ENCODE peak calls at places on chromosome 15, in ten cellular contexts. One of them, this sample, is unnamed.

GRCh38 chr15:92123848-92124631 is 269.6 kb upstream of the ST8SIA2 start:
- DNase-seq in endothelial cell: no peak
- DNase-seq in kidney epithelial cell: no peak
- DNase-seq in cardiac fibroblast: no peak
- DNase-seq in AG04450: no peak
- DNase-seq in activated B cell treated with CpG ODN at 0.5 μM for 24 hours: no peak
- DNase-seq in upper lobe of right lung: no peak
- DNase-seq in natural killer cell: no peak
- DNase-seq in Calu3: no peak
- DNase-seq in AG04449: no peak
- DNase-seq in this sample: no peak

GRCh38 chr15:41417418-41417811 is 520 bp downstream of the RTF1 start:
- DNase-seq in endothelial cell: no peak
- DNase-seq in kidney epithelial cell: no peak
- DNase-seq in cardiac fibroblast: peak; percentile 31
- DNase-seq in AG04450: no peak
- DNase-seq in activated B cell treated with CpG ODN at 0.5 μM for 24 hours: no peak
- DNase-seq in upper lobe of right lung: no peak
- DNase-seq in natural killer cell: no peak
- DNase-seq in Calu3: no peak
- DNase-seq in AG04449: no peak
- DNase-seq in this sample: no peak

GRCh38 chr15:25862469-25863066 is 559 bp downstream of the ATP10A start:
- DNase-seq in endothelial cell: no peak
- DNase-seq in kidney epithelial cell: no peak
- DNase-seq in cardiac fibroblast: peak; percentile 26
- DNase-seq in AG04450: no peak
- DNase-seq in activated B cell treated with CpG ODN at 0.5 μM for 24 hours: no peak
- DNase-seq in upper lobe of right lung: peak; percentile 83
- DNase-seq in natural killer cell: peak; percentile 43
- DNase-seq in Calu3: peak; percentile 23
- DNase-seq in AG04449: no peak
- DNase-seq in this sample: no peak

GRCh38 chr15:48242015-48242414 is 35.9 kb downstream of the SLC12A1 start:
- DNase-seq in endothelial cell: no peak
- DNase-seq in kidney epithelial cell: no peak
- DNase-seq in cardiac fibroblast: no peak
- DNase-seq in AG04450: no peak
- DNase-seq in activated B cell treated with CpG ODN at 0.5 μM for 24 hours: no peak
- DNase-seq in upper lobe of right lung: no peak
- DNase-seq in natural killer cell: no peak
- DNase-seq in Calu3: no peak
- DNase-seq in AG04449: no peak
- DNase-seq in this sample: no peak

GRCh38 chr15:83734487-83734886 is 80.6 kb downstream of the ADAMTSL3 start:
- DNase-seq in endothelial cell: peak; percentile 50
- DNase-seq in kidney epithelial cell: no peak
- DNase-seq in cardiac fibroblast: peak; percentile 18
- DNase-seq in AG04450: no peak
- DNase-seq in activated B cell treated with CpG ODN at 0.5 μM for 24 hours: no peak
- DNase-seq in upper lobe of right lung: no peak
- DNase-seq in natural killer cell: no peak
- DNase-seq in Calu3: peak; percentile 63
- DNase-seq in AG04449: no peak
- DNase-seq in this sample: no peak

GRCh38 chr15:71564217-71564616 is 246.1 kb upstream of the NR2E3 start:
- DNase-seq in endothelial cell: no peak
- DNase-seq in kidney epithelial cell: no peak
- DNase-seq in cardiac fibroblast: no peak
- DNase-seq in AG04450: no peak
- DNase-seq in activated B cell treated with CpG ODN at 0.5 μM for 24 hours: no peak
- DNase-seq in upper lobe of right lung: no peak
- DNase-seq in natural killer cell: no peak
- DNase-seq in Calu3: no peak
- DNase-seq in AG04449: no peak
- DNase-seq in this sample: no peak

GRCh38 chr15:76057332-76058000 is 2.3 kb upstream of the TMEM266 start:
- DNase-seq in endothelial cell: peak; percentile 40
- DNase-seq in kidney epithelial cell: no peak
- DNase-seq in cardiac fibroblast: peak; percentile 59
- DNase-seq in AG04450: no peak
- DNase-seq in activated B cell treated with CpG ODN at 0.5 μM for 24 hours: no peak
- DNase-seq in upper lobe of right lung: no peak
- DNase-seq in natural killer cell: no peak
- DNase-seq in Calu3: peak; percentile 57
- DNase-seq in AG04449: no peak
- DNase-seq in this sample: peak; percentile 2

GRCh38 chr15:69292826-69293420 is 5.8 kb upstream of the PAQR5 start:
- DNase-seq in endothelial cell: no peak
- DNase-seq in kidney epithelial cell: no peak
- DNase-seq in cardiac fibroblast: no peak
- DNase-seq in AG04450: no peak
- DNase-seq in activated B cell treated with CpG ODN at 0.5 μM for 24 hours: no peak
- DNase-seq in upper lobe of right lung: no peak
- DNase-seq in natural killer cell: no peak
- DNase-seq in Calu3: no peak
- DNase-seq in AG04449: no peak
- DNase-seq in this sample: no peak

GRCh38 chr15:32029862-32030781 is at the start of gene CHRNA7:
- DNase-seq in endothelial cell: peak; percentile 72
- DNase-seq in kidney epithelial cell: no peak
- DNase-seq in cardiac fibroblast: peak; percentile 21
- DNase-seq in AG04450: no peak
- DNase-seq in activated B cell treated with CpG ODN at 0.5 μM for 24 hours: no peak
- DNase-seq in upper lobe of right lung: peak; percentile 86
- DNase-seq in natural killer cell: no peak
- DNase-seq in Calu3: peak; percentile 55
- DNase-seq in AG04449: no peak
- DNase-seq in this sample: no peak

GRCh38 chr15:40290540-40291087 is 7.8 kb upstream of the ANKRD63 start:
- DNase-seq in endothelial cell: no peak
- DNase-seq in kidney epithelial cell: no peak
- DNase-seq in cardiac fibroblast: peak; percentile 17
- DNase-seq in AG04450: no peak
- DNase-seq in activated B cell treated with CpG ODN at 0.5 μM for 24 hours: no peak
- DNase-seq in upper lobe of right lung: no peak
- DNase-seq in natural killer cell: no peak
- DNase-seq in Calu3: no peak
- DNase-seq in AG04449: no peak
- DNase-seq in this sample: no peak

GRCh38 chr15:40286794-40287193 is 3.9 kb upstream of the ANKRD63 start:
- DNase-seq in endothelial cell: no peak
- DNase-seq in kidney epithelial cell: no peak
- DNase-seq in cardiac fibroblast: no peak
- DNase-seq in AG04450: no peak
- DNase-seq in activated B cell treated with CpG ODN at 0.5 μM for 24 hours: no peak
- DNase-seq in upper lobe of right lung: no peak
- DNase-seq in natural killer cell: no peak
- DNase-seq in Calu3: no peak
- DNase-seq in AG04449: no peak
- DNase-seq in this sample: no peak

GRCh38 chr15:40287968-40288367 is 5.1 kb upstream of the ANKRD63 start:
- DNase-seq in endothelial cell: no peak
- DNase-seq in kidney epithelial cell: no peak
- DNase-seq in cardiac fibroblast: no peak
- DNase-seq in AG04450: no peak
- DNase-seq in activated B cell treated with CpG ODN at 0.5 μM for 24 hours: no peak
- DNase-seq in upper lobe of right lung: no peak
- DNase-seq in natural killer cell: no peak
- DNase-seq in Calu3: no peak
- DNase-seq in AG04449: no peak
- DNase-seq in this sample: no peak

GRCh38 chr15:40291088-40291574 is 8.3 kb upstream of the ANKRD63 start:
- DNase-seq in endothelial cell: peak; percentile 55
- DNase-seq in kidney epithelial cell: no peak
- DNase-seq in cardiac fibroblast: peak; percentile 64
- DNase-seq in AG04450: peak; percentile 15
- DNase-seq in activated B cell treated with CpG ODN at 0.5 μM for 24 hours: no peak
- DNase-seq in upper lobe of right lung: peak; percentile 82
- DNase-seq in natural killer cell: no peak
- DNase-seq in Calu3: no peak
- DNase-seq in AG04449: no peak
- DNase-seq in this sample: no peak

DNA sequence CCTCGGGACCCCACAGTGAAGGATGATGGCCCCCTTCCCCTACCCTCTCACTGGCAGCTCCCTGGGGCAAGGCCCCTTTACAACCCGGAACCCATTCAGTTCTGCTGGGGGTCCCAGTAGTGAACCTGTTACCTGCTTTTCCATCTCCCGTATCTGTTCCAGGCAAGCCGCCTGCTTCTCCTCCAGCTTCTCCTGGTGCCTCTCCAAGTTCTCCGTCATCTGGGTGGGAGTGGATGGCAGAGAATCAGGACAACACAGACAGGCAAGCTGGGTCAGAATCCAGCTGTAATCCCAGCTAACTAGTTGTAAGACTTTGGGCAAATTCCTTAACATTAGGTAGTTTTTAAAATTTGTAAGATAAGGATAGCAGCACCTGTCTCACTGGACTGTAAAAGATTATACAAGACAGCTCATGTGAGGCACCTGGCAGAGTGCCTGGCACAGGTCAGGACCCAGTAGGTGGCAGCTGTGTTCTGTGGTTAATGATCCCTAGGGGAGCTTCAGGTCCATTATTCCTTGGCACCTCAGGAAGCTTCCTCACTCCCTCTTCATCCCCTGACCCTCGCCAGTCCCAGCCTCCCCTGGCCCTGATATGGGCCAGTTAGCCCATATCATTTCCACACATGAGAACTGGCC is 6.4 kb upstream of the ANKRD63 start:
- DNase-seq in endothelial cell: no peak
- DNase-seq in kidney epithelial cell: no peak
- DNase-seq in cardiac fibroblast: no peak
- DNase-seq in AG04450: no peak
- DNase-seq in activated B cell treated with CpG ODN at 0.5 μM for 24 hours: no peak
- DNase-seq in upper lobe of right lung: no peak
- DNase-seq in natural killer cell: no peak
- DNase-seq in Calu3: peak; percentile 60
- DNase-seq in AG04449: no peak
- DNase-seq in this sample: no peak
- TF ChIP-seq CTCF in endothelial cell: no peak
- TF ChIP-seq CTCF in kidney epithelial cell: no peak
- TF ChIP-seq CTCF in cardiac fibroblast: no peak
- TF ChIP-seq CTCF in AG04450: no peak
- TF ChIP-seq CTCF in activated B cell treated with CpG ODN at 0.5 μM for 24 hours: no peak
- TF ChIP-seq CTCF in upper lobe of right lung: no peak
- TF ChIP-seq CTCF in natural killer cell: no peak
- TF ChIP-seq CTCF in Calu3: no peak
- TF ChIP-seq CTCF in AG04449: no peak
- TF ChIP-seq CTCF in this sample: no peak

GRCh38 chr15:58053236-58054153 is 12.0 kb downstream of the ALDH1A2 start:
- DNase-seq in endothelial cell: no peak
- DNase-seq in kidney epithelial cell: no peak
- DNase-seq in cardiac fibroblast: no peak
- DNase-seq in AG04450: no peak
- DNase-seq in activated B cell treated with CpG ODN at 0.5 μM for 24 hours: no peak
- DNase-seq in upper lobe of right lung: no peak
- DNase-seq in natural killer cell: no peak
- DNase-seq in Calu3: no peak
- DNase-seq in AG04449: no peak
- DNase-seq in this sample: no peak

GRCh38 chr15:58058068-58058467 is 7.4 kb downstream of the ALDH1A2 start:
- DNase-seq in endothelial cell: no peak
- DNase-seq in kidney epithelial cell: no peak
- DNase-seq in cardiac fibroblast: no peak
- DNase-seq in AG04450: no peak
- DNase-seq in activated B cell treated with CpG ODN at 0.5 μM for 24 hours: no peak
- DNase-seq in upper lobe of right lung: no peak
- DNase-seq in natural killer cell: no peak
- DNase-seq in Calu3: no peak
- DNase-seq in AG04449: no peak
- DNase-seq in this sample: no peak

GRCh38 chr15:58057559-58057958 is 8.0 kb downstream of the ALDH1A2 start:
- DNase-seq in endothelial cell: no peak
- DNase-seq in kidney epithelial cell: no peak
- DNase-seq in cardiac fibroblast: no peak
- DNase-seq in AG04450: no peak
- DNase-seq in activated B cell treated with CpG ODN at 0.5 μM for 24 hours: no peak
- DNase-seq in upper lobe of right lung: no peak
- DNase-seq in natural killer cell: no peak
- DNase-seq in Calu3: peak; percentile 36
- DNase-seq in AG04449: no peak
- DNase-seq in this sample: no peak

GRCh38 chr15:58058729-58059128 is 6.8 kb downstream of the ALDH1A2 start:
- DNase-seq in endothelial cell: no peak
- DNase-seq in kidney epithelial cell: no peak
- DNase-seq in cardiac fibroblast: no peak
- DNase-seq in AG04450: no peak
- DNase-seq in activated B cell treated with CpG ODN at 0.5 μM for 24 hours: no peak
- DNase-seq in upper lobe of right lung: no peak
- DNase-seq in natural killer cell: no peak
- DNase-seq in Calu3: no peak
- DNase-seq in AG04449: no peak
- DNase-seq in this sample: no peak

GRCh38 chr15:58056015-58056414 is 9.5 kb downstream of the ALDH1A2 start:
- DNase-seq in endothelial cell: no peak
- DNase-seq in kidney epithelial cell: no peak
- DNase-seq in cardiac fibroblast: no peak
- DNase-seq in AG04450: no peak
- DNase-seq in activated B cell treated with CpG ODN at 0.5 μM for 24 hours: no peak
- DNase-seq in upper lobe of right lung: no peak
- DNase-seq in natural killer cell: no peak
- DNase-seq in Calu3: no peak
- DNase-seq in AG04449: no peak
- DNase-seq in this sample: no peak
- TF ChIP-seq CTCF in endothelial cell: peak; percentile 54
- TF ChIP-seq CTCF in kidney epithelial cell: peak; percentile 28
- TF ChIP-seq CTCF in cardiac fibroblast: peak; percentile 5
- TF ChIP-seq CTCF in AG04450: peak; percentile 20
- TF ChIP-seq CTCF in activated B cell treated with CpG ODN at 0.5 μM for 24 hours: no peak
- TF ChIP-seq CTCF in upper lobe of right lung: peak; percentile 10
- TF ChIP-seq CTCF in natural killer cell: no peak
- TF ChIP-seq CTCF in Calu3: peak; percentile 33
- TF ChIP-seq CTCF in AG04449: no peak
- TF ChIP-seq CTCF in this sample: no peak

GRCh38 chr15:72902245-72902928 is 118.8 kb upstream of the ADPGK start:
- DNase-seq in endothelial cell: no peak
- DNase-seq in kidney epithelial cell: no peak
- DNase-seq in cardiac fibroblast: peak; percentile 91
- DNase-seq in AG04450: no peak
- DNase-seq in activated B cell treated with CpG ODN at 0.5 μM for 24 hours: no peak
- DNase-seq in upper lobe of right lung: no peak
- DNase-seq in natural killer cell: no peak
- DNase-seq in Calu3: peak; percentile 24
- DNase-seq in AG04449: no peak
- DNase-seq in this sample: no peak
- TF ChIP-seq CTCF in endothelial cell: no peak
- TF ChIP-seq CTCF in kidney epithelial cell: no peak
- TF ChIP-seq CTCF in cardiac fibroblast: no peak
- TF ChIP-seq CTCF in AG04450: no peak
- TF ChIP-seq CTCF in activated B cell treated with CpG ODN at 0.5 μM for 24 hours: no peak
- TF ChIP-seq CTCF in upper lobe of right lung: no peak
- TF ChIP-seq CTCF in natural killer cell: no peak
- TF ChIP-seq CTCF in Calu3: no peak
- TF ChIP-seq CTCF in AG04449: no peak
- TF ChIP-seq CTCF in this sample: no peak

DNA sequence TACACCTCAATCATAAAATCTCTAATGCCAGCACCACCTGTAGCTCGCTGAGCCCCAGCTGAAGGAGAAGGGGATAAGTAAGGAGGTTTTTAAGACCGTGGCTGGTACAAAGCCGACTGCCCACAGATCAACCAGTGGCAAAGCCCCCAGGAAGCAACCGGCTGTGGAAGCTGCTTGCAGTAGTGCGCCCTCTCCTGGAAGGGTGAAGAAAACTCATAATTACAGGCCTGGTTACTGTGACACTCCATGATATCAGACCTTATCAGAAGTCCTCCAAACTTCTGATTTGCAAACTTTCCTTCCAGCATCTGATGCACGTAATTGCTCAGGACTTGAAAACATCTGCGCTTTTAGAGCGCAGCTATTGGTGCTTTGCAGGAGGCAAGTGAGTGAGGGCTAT is 63.1 kb upstream of the MCTP2 start:
- DNase-seq in endothelial cell: no peak
- DNase-seq in kidney epithelial cell: no peak
- DNase-seq in cardiac fibroblast: no peak
- DNase-seq in AG04450: no peak
- DNase-seq in activated B cell treated with CpG ODN at 0.5 μM for 24 hours: no peak
- DNase-seq in upper lobe of right lung: no peak
- DNase-seq in natural killer cell: no peak
- DNase-seq in Calu3: peak; percentile 51
- DNase-seq in AG04449: no peak
- DNase-seq in this sample: no peak
- TF ChIP-seq CTCF in endothelial cell: peak; percentile 50
- TF ChIP-seq CTCF in kidney epithelial cell: peak; percentile 22
- TF ChIP-seq CTCF in cardiac fibroblast: no peak
- TF ChIP-seq CTCF in AG04450: no peak
- TF ChIP-seq CTCF in activated B cell treated with CpG ODN at 0.5 μM for 24 hours: no peak
- TF ChIP-seq CTCF in upper lobe of right lung: peak; percentile 20
- TF ChIP-seq CTCF in natural killer cell: peak; percentile 53
- TF ChIP-seq CTCF in Calu3: peak; percentile 27
- TF ChIP-seq CTCF in AG04449: no peak
- TF ChIP-seq CTCF in this sample: no peak

This sample was measured in AG09319.